ENCODE peak calls at places on chromosomes 6 and 20, in five cellular contexts. H is OCI-LY7, R is kidney, F is neural crest cell, V is left ventricle myocardium inferior. D is an unnamed sample.

GRCh38 chr6:116419069-116419468 is 42.1 kb upstream of the CALHM6 start:
- DNase-seq in R (no peak), F (no peak), H (no peak), V (no peak), D (no peak)

GRCh38 chr20:49595811-49596545 is 28.0 kb upstream of the PTGIS start:
- DNase-seq in R (no peak), F (no peak), H (no peak), V (no peak), D (no peak)

GRCh38 chr6:37111156-37111461 is 58.8 kb upstream of the PIM1 start:
- DNase-seq in H (no peak), F (no peak), V (no peak), R (no peak), D (no peak)

GRCh38 chr20:17635320-17635673 is 46.7 kb downstream of the RRBP1 start:
- DNase-seq in F (no peak), V (no peak), R (no peak), H (no peak), D (no peak)

GRCh38 chr6:170132011-170132521 is 158.8 kb downstream of the DLL1 start:
- DNase-seq in H (no peak), V (no peak), R (peak), F (no peak), D (no peak)

GRCh38 chr20:25042531-25043498 is 15.1 kb downstream of the ACSS1 start:
- DNase-seq in H (peak), V (peak), F (no peak), R (peak), D (no peak)

GRCh38 chr6:142915129-142915697 is 29.8 kb downstream of the HIVEP2 start:
- DNase-seq in R (no peak), H (no peak), F (no peak), V (no peak), D (no peak)

GRCh38 chr6:131362070-131362469 is 211.0 kb upstream of the ARG1 start:
- DNase-seq in R (no peak), F (no peak), V (no peak), H (no peak), D (no peak)

GRCh38 chr6:153989989-153990388 is 49.1 kb upstream of the OPRM1 start:
- DNase-seq in F (no peak), V (no peak), R (no peak), H (no peak), D (no peak)

GRCh38 chr6:148557796-148558457 is 188.9 kb upstream of the UST start:
- DNase-seq in F (no peak), R (no peak), V (no peak), H (peak), D (no peak)

GRCh38 chr20:59207742-59208357 is 44.2 kb downstream of the ZNF831 start:
- DNase-seq in V (peak), H (peak), F (peak), R (peak), D (peak)

GRCh38 chr6:63352587-63353281 is 33.0 kb upstream of the LGSN start:
- DNase-seq in V (no peak), R (no peak), F (peak), H (peak), D (peak)

GRCh38 chr20:12896180-12896579 is 112.6 kb upstream of the SPTLC3 start:
- DNase-seq in H (no peak), V (no peak), F (no peak), R (no peak), D (no peak)

GRCh38 chr6:2688416-2689064 is 62.2 kb downstream of the MYLK4 start:
- DNase-seq in H (no peak), F (no peak), V (no peak), R (no peak), D (no peak)

GRCh38 chr6:30914854-30915590 is 984 bp downstream of the VARS2 start:
- DNase-seq in R (no peak), H (peak), F (no peak), V (no peak), D (no peak)

GRCh38 chr6:97917369-97917768 is 634.4 kb upstream of the MMS22L start:
- DNase-seq in H (no peak), R (no peak), V (no peak), F (no peak), D (peak)

GRCh38 chr20:63835031-63835858 is 4.2 kb upstream of the ZBTB46 start:
- DNase-seq in H (no peak), R (peak), F (peak), V (peak), D (peak)

GRCh38 chr6:158109744-158110143 is 58.3 kb downstream of the SERAC1 start:
- DNase-seq in V (no peak), R (no peak), F (no peak), H (no peak), D (no peak)

GRCh38 chr6:121868191-121868590 is 432.7 kb downstream of the GJA1 start:
- DNase-seq in F (no peak), H (no peak), V (no peak), R (no peak), D (no peak)

GRCh38 chr6:78436335-78436734 is 431.0 kb upstream of the IRAK1BP1 start:
- DNase-seq in F (no peak), V (no peak), R (no peak), H (no peak), D (no peak)
- TF ChIP-seq CTCF in F (peak), V (no peak), R (no peak), H (peak), D (no peak)

DNA sequence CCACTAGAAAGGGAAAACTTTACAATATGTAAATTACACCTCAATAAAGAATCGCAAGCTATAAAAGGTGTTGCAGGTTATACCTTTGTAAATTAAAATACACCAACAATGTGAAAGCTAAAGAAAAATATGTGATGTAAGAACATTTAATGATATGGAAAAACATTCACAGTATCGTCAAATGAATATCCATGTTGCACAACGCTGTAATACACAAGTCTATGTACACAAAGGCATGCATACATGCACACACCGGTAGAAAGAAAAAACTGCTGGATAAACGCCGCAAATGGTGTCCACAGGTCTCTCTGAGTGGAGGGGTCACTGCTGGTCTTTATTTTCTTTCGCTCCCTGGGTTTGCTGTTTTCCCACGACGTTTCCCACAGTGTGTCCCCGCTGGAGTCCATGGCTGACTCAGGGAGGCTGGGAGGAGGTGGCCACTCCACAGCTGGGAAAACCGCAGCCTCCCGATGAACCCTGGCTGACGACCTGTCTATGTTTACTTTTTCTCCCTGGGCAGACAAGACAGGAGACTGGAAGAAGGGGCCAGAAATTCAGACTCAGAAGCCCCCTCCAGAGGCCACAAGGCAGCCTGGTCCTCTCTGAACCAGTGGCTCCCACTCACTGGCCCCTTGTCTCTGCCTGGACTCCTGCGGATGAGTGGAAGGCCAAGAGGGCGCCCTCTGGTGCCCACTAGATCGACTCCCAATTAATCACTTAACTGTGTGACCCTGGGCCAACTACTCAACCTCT is 13.0 kb upstream of the BPI start:
- DNase-seq in F (peak), R (no peak), V (peak), H (no peak), D (peak)
- TF ChIP-seq CTCF in F (peak), R (peak), V (peak), H (peak), D (peak)

DNA sequence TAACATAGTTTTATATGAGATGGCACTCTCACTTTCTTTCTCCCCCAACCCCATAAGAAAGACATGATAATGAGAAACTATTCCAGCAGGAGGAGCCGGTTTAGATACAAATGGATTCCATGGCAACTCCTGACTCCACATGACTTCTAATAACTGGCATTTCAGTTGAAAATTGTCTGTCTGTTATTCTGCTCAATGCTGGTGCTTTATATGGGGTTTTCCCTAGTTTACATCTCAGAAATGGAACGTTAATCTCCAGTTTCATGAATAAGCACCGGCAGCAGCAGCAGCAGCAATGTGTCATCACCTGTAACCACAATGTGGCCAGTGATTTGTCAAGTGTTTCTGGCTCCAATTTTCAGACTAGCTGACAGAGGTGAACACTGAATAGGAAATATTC is 8.0 kb upstream of the SIM1 start:
- DNase-seq in H (no peak), F (no peak), V (no peak), R (no peak), D (no peak)
- TF ChIP-seq CTCF in H (no peak), F (no peak), V (no peak), R (no peak), D (no peak)

GRCh38 chr6:143940011-143940597 is 68.0 kb downstream of the PLAGL1 start:
- DNase-seq in F (peak), H (peak), V (no peak), R (no peak), D (peak)
- TF ChIP-seq CTCF in F (peak), H (peak), V (peak), R (peak), D (peak)

GRCh38 chr6:38805127-38805655 is 90.1 kb downstream of the DNAH8 start:
- DNase-seq in H (no peak), F (no peak), V (no peak), R (no peak), D (no peak)

GRCh38 chr6:38806833-38807232 is 91.7 kb downstream of the DNAH8 start:
- DNase-seq in R (no peak), H (no peak), V (no peak), F (no peak), D (no peak)

GRCh38 chr6:38808039-38808438 is 92.9 kb downstream of the DNAH8 start:
- DNase-seq in H (no peak), V (no peak), F (no peak), R (no peak), D (no peak)

GRCh38 chr6:38805682-38806081 is 90.6 kb downstream of the DNAH8 start:
- DNase-seq in V (no peak), F (no peak), H (no peak), R (no peak), D (no peak)

GRCh38 chr6:38806271-38806670 is 91.2 kb downstream of the DNAH8 start:
- DNase-seq in F (no peak), R (no peak), V (no peak), H (no peak), D (no peak)
- TF ChIP-seq CTCF in F (no peak), R (no peak), V (no peak), H (no peak), D (no peak)

GRCh38 chr6:137870744-137871247 is 3.7 kb downstream of the TNFAIP3 start:
- DNase-seq in F (no peak), V (no peak), H (peak), R (no peak), D (no peak)

GRCh38 chr6:137869781-137870180 is 2.7 kb downstream of the TNFAIP3 start:
- DNase-seq in F (no peak), H (no peak), R (no peak), V (no peak), D (no peak)

GRCh38 chr6:137870286-137870685 is 3.2 kb downstream of the TNFAIP3 start:
- DNase-seq in H (no peak), F (no peak), V (no peak), R (no peak), D (no peak)

GRCh38 chr6:137867685-137868509 is 838 bp downstream of the TNFAIP3 start:
- DNase-seq in V (peak), H (peak), R (peak), F (peak), D (peak)

DNA sequence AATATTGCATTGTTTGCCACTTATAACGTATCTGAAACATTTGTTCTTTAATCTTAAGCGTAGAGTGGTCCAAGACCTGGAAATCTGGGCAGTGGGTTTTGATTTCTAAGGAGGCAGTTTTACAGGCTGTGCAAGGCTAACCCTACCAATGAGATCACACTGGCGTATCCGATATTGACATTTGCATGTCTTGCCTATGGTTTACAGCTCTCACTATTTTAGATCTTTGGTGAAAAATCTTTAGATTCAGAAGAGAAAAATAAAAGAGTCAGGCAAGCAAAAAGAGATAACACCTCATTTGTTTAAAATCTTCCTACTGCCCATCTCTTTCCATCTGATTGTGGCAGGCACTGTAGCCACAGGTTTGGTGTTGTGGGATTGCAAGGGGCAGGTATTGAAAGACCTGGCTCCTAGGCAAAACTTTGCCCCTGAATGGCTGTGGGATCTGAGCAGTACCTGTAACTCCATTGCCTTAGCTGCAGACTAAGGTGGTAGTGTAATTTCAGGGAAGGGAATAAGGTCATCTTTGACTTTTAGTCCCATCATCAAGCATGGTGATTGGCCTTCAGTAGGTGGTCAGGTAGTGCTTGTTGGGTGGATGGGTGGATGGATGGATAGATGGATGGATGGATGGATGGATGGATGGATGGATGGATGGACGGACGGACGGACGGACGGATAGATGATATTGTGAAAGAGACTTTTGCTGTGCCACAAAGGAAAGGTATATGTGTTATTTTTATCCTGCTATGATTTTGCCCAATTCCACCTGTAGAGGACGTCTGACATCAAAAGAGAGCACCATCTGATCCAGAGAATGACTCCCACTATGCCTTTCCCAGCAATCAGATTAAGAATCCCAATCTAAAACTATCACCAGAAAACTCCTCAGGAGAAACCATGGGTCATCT is 1.9 kb downstream of the TNFAIP3 start:
- DNase-seq in F (no peak), R (no peak), V (no peak), H (peak), D (no peak)
- TF ChIP-seq CTCF in F (no peak), R (no peak), V (no peak), H (peak), D (no peak)

GRCh38 chr6:50264995-50265571 is 215.4 kb upstream of the DEFB112 start:
- DNase-seq in R (no peak), F (no peak), V (no peak), H (no peak), D (no peak)
- TF ChIP-seq CTCF in R (peak), F (peak), V (no peak), H (peak), D (peak)

D was measured in nephron progenitor cell.